ENCODE peak calls at places on chromosomes 7 and 10, in four cellular contexts. J is SW480; X is activated CD4-positive, alpha-beta T cell treated with anti-CD3 and anti-CD28 coated beads, Interleukin-2, amount 50 U/mL, for 48 hours; S is anterior cingulate cortex. O is an unnamed sample.

GRCh38 chr7:101377189-101377736 is 14.6 kb downstream of the COL26A1 start:
- DNase-seq in S (no peak), J (no peak), X (no peak), O (no peak)

GRCh38 chr10:116848032-116848911 is 1.0 kb upstream of the ENO4 start:
- DNase-seq in J (no peak), X (peak), S (no peak), O (no peak)

GRCh38 chr10:70518695-70519094 is 40.1 kb downstream of the PALD1 start:
- DNase-seq in X (no peak), S (no peak), J (no peak), O (no peak)

GRCh38 chr10:116699049-116699782 is 43.1 kb downstream of the HSPA12A start:
- DNase-seq in X (no peak), S (no peak), J (no peak), O (no peak)

GRCh38 chr7:46707973-46708372 is 786.9 kb upstream of the IGFBP3 start:
- DNase-seq in J (peak), X (no peak), S (no peak), O (no peak)

GRCh38 chr10:98351831-98352402 is 63.1 kb downstream of the PYROXD2 start:
- DNase-seq in S (no peak), X (no peak), J (no peak), O (no peak)

GRCh38 chr10:66294538-66294937 is 631.3 kb upstream of the LRRTM3 start:
- DNase-seq in J (no peak), S (no peak), X (no peak), O (no peak)

GRCh38 chr10:111875760-111876159 is 307.8 kb downstream of the GPAM start:
- DNase-seq in X (no peak), S (no peak), J (no peak), O (no peak)

GRCh38 chr7:139231513-139232376 is 708 bp downstream of the UBN2 start:
- DNase-seq in J (peak), S (peak), X (peak), O (no peak)

GRCh38 chr7:46058424-46058823 is 137.4 kb upstream of the IGFBP3 start:
- DNase-seq in J (no peak), X (no peak), S (no peak), O (no peak)

GRCh38 chr7:22252886-22253536 is 103.9 kb downstream of the RAPGEF5 start:
- DNase-seq in X (no peak), S (no peak), J (no peak), O (no peak)

GRCh38 chr7:13188236-13188635 is 500.8 kb downstream of the ARL4A start:
- DNase-seq in S (no peak), J (no peak), X (no peak), O (no peak)

GRCh38 chr7:12111461-12112405 is 99.4 kb upstream of the TMEM106B start:
- DNase-seq in S (peak), X (peak), J (no peak), O (peak)

GRCh38 chr10:114327537-114328277 is 76.6 kb downstream of the AFAP1L2 start:
- DNase-seq in S (no peak), J (no peak), X (no peak), O (no peak)

GRCh38 chr10:130884456-130884855 is 427.1 kb downstream of the TCERG1L start:
- DNase-seq in J (no peak), X (no peak), S (no peak), O (no peak)

GRCh38 chr7:148978091-148978490 is 50.2 kb downstream of the PDIA4 start:
- DNase-seq in X (no peak), S (no peak), J (no peak), O (no peak)

GRCh38 chr10:124183617-124184016 is 90.2 kb upstream of the CHST15 start:
- DNase-seq in J (no peak), S (no peak), X (no peak), O (no peak)

GRCh38 chr10:130190065-130190736 is 54.0 kb downstream of the GLRX3 start:
- DNase-seq in X (peak), J (peak), S (peak), O (peak)

GRCh38 chr10:131591936-131592335 is 280.4 kb upstream of the TCERG1L start:
- DNase-seq in X (no peak), J (peak), S (no peak), O (no peak)

GRCh38 chr7:138258194-138258554 is 181.9 kb downstream of the AKR1D1 start:
- DNase-seq in S (no peak), X (no peak), J (no peak), O (no peak)

GRCh38 chr10:6275022-6275997 is 72.6 kb downstream of the PFKFB3 start:
- DNase-seq in S (peak), J (peak), X (peak), O (peak)

GRCh38 chr10:74104480-74104879 is 46.1 kb downstream of the AP3M1 start:
- DNase-seq in S (no peak), X (no peak), J (no peak), O (no peak)

GRCh38 chr7:95986136-95986535 is 213.8 kb downstream of the DYNC1I1 start:
- DNase-seq in J (no peak), X (no peak), S (no peak), O (no peak)

GRCh38 chr7:158824028-158824427 is 5.3 kb downstream of the ESYT2 start:
- DNase-seq in X (peak), S (no peak), J (no peak), O (no peak)

O was measured in Panc1.